ENCODE peak calls at places on chromosomes 16 and 17, in nine cellular contexts. E is GM13976, M is HCEC 1CT, H is T-helper 9 cell, S is stomach, J is adrenal gland, B is kidney tubule cell, P is GOT3, A is BJ. Q is an unnamed sample.

GRCh38 chr17:33725675-33726271 is 432.7 kb upstream of the ASIC2 start:
- DNase-seq in E (peak), M (no peak), H (no peak), S (peak), J (peak), B (peak), P (no peak), A (no peak), Q (peak)

GRCh38 chr17:12078791-12079190 is 58.1 kb downstream of the MAP2K4 start:
- DNase-seq in E (no peak), M (peak), H (no peak), S (no peak), J (no peak), B (peak), P (no peak), A (peak), Q (no peak)

GRCh38 chr16:46790599-46791270 is 40.2 kb downstream of the C16orf87 start:
- DNase-seq in E (no peak), M (no peak), H (no peak), S (no peak), J (no peak), B (no peak), P (no peak), A (no peak), Q (no peak)

GRCh38 chr17:80025140-80025539 is 10.5 kb downstream of the TBC1D16 start:
- DNase-seq in E (no peak), M (no peak), H (no peak), S (no peak), J (no peak), B (peak), P (no peak), A (no peak), Q (no peak)

GRCh38 chr17:55705847-55706246 is 16.8 kb downstream of the TMEM100 start:
- DNase-seq in E (peak), M (no peak), H (no peak), S (no peak), J (no peak), B (peak), P (no peak), A (no peak), Q (no peak)

GRCh38 chr17:54373970-54374369 is 526.7 kb upstream of the TOM1L1 start:
- DNase-seq in E (no peak), M (no peak), H (no peak), S (no peak), J (no peak), B (no peak), P (no peak), A (no peak), Q (no peak)

GRCh38 chr16:69563605-69564580 is 1.9 kb upstream of the NFAT5 start:
- DNase-seq in E (peak), M (peak), H (peak), S (no peak), J (no peak), B (peak), P (no peak), A (no peak), Q (no peak)

GRCh38 chr16:85750021-85750826 is 672 bp downstream of the C16orf74 start:
- DNase-seq in E (peak), M (peak), H (no peak), S (peak), J (no peak), B (peak), P (no peak), A (no peak), Q (no peak)

GRCh38 chr16:78045865-78046581 is 23.7 kb downstream of the CLEC3A start:
- DNase-seq in E (peak), M (no peak), H (peak), S (peak), J (peak), B (peak), P (no peak), A (no peak), Q (peak)

GRCh38 chr17:59493867-59494266 is 71.5 kb upstream of the DHX40 start:
- DNase-seq in E (no peak), M (no peak), H (no peak), S (no peak), J (no peak), B (no peak), P (no peak), A (no peak), Q (no peak)

GRCh38 chr17:32609085-32609484 is 122.3 kb downstream of the CDK5R1 start:
- DNase-seq in E (peak), M (no peak), H (peak), S (peak), J (peak), B (peak), P (no peak), A (no peak), Q (peak)

GRCh38 chr17:65677932-65678331 is 116.5 kb upstream of the AXIN2 start:
- DNase-seq in E (no peak), M (peak), H (no peak), S (no peak), J (no peak), B (peak), P (no peak), A (no peak), Q (no peak)

GRCh38 chr17:56577190-56577589 is 16.3 kb upstream of the NOG start:
- DNase-seq in E (no peak), M (no peak), H (no peak), S (no peak), J (no peak), B (no peak), P (no peak), A (no peak), Q (no peak)

GRCh38 chr17:68792873-68793272 is 162.3 kb downstream of the ABCA8 start:
- DNase-seq in E (no peak), M (no peak), H (no peak), S (no peak), J (no peak), B (no peak), P (no peak), A (no peak), Q (no peak)

GRCh38 chr17:55414983-55415382 is 6.7 kb downstream of the MMD start:
- DNase-seq in E (no peak), M (no peak), H (no peak), S (no peak), J (no peak), B (no peak), P (no peak), A (no peak), Q (no peak)

GRCh38 chr16:75341934-75342811 is 90.7 kb upstream of the BCAR1 start:
- DNase-seq in E (no peak), M (peak), H (no peak), S (no peak), J (no peak), B (peak), P (no peak), A (peak), Q (peak)

GRCh38 chr16:86761117-86761971 is 183.0 kb downstream of the FOXL1 start:
- DNase-seq in E (peak), M (peak), H (peak), S (peak), J (peak), B (peak), P (no peak), A (peak), Q (peak)

GRCh38 chr16:11916524-11917285 is 949 bp upstream of the GSPT1 start:
- DNase-seq in E (no peak), M (peak), H (no peak), S (peak), J (peak), B (peak), P (no peak), A (no peak), Q (no peak)

GRCh38 chr17:41793749-41794602 is 7.5 kb upstream of the JUP start:
- DNase-seq in E (no peak), M (no peak), H (no peak), S (no peak), J (no peak), B (no peak), P (no peak), A (no peak), Q (no peak)

GRCh38 chr17:80947200-80947940 is 44.3 kb upstream of the CHMP6 start:
- DNase-seq in E (no peak), M (no peak), H (no peak), S (no peak), J (no peak), B (no peak), P (no peak), A (no peak), Q (no peak)

GRCh38 chr16:8928467-8928957 is 35.2 kb downstream of the USP7 start:
- DNase-seq in E (peak), M (no peak), H (no peak), S (no peak), J (no peak), B (no peak), P (no peak), A (no peak), Q (no peak)

GRCh38 chr16:86457621-86458456 is 52.5 kb upstream of the FOXF1 start:
- DNase-seq in E (no peak), M (peak), H (no peak), S (no peak), J (no peak), B (no peak), P (peak), A (peak), Q (peak)